ENCODE peak calls at places on chromosomes 3 and 15, in six cellular contexts. I is stomach, S is neuronal stem cell, R is GM23338, J is Kasumi-1, C is EH. Z is an unnamed sample.
A peak's percentile ranks its signal among the peaks of the same experiment; 100 is the strongest.

GRCh38 chr3:184448321-184449160 is 68.7 kb downstream of the CHRD start:
- DNase-seq in I (peak; percentile 48), S (no peak), R (no peak), J (no peak), C (peak; percentile 90), Z (peak; percentile 71)

GRCh38 chr3:41997702-41998551 is 36.0 kb upstream of the ULK4 start:
- DNase-seq in I (no peak), S (no peak), R (peak; percentile 74), J (no peak), C (peak; percentile 25), Z (peak; percentile 3)

GRCh38 chr3:84023842-84024241 is 934.9 kb upstream of the CADM2 start:
- DNase-seq in I (no peak), S (no peak), R (no peak), J (no peak), C (no peak), Z (no peak)

GRCh38 chr3:174907027-174907426 is 47.9 kb downstream of the NAALADL2 start:
- DNase-seq in I (no peak), S (no peak), R (no peak), J (no peak), C (peak; percentile 54), Z (peak; percentile 43)

GRCh38 chr3:127277591-127277990 is 10.3 kb downstream of the PRR20G start:
- DNase-seq in I (no peak), S (no peak), R (no peak), J (no peak), C (peak; percentile 8), Z (no peak)

GRCh38 chr3:164794099-164794498 is 284.2 kb downstream of the SI start:
- DNase-seq in I (no peak), S (no peak), R (no peak), J (no peak), C (no peak), Z (no peak)

GRCh38 chr3:16841906-16842709 is 42.6 kb upstream of the PLCL2 start:
- DNase-seq in I (peak; percentile 64), S (no peak), R (peak; percentile 34), J (peak; percentile 35), C (no peak), Z (no peak)

GRCh38 chr3:42871592-42872196 is 4.0 kb downstream of the CYP8B1 start:
- DNase-seq in I (no peak), S (no peak), R (no peak), J (no peak), C (no peak), Z (no peak)

GRCh38 chr15:92667291-92667904 is 11.8 kb upstream of the FAM174B start:
- DNase-seq in I (no peak), S (no peak), R (no peak), J (no peak), C (no peak), Z (no peak)

GRCh38 chr15:31034152-31034551 is 42.7 kb upstream of the MTMR10 start:
- DNase-seq in I (no peak), S (no peak), R (no peak), J (no peak), C (peak; percentile 57), Z (peak; percentile 48)

GRCh38 chr3:194983121-194983520 is 287.8 kb downstream of the XXYLT1 start:
- DNase-seq in I (no peak), S (no peak), R (no peak), J (no peak), C (no peak), Z (no peak)

GRCh38 chr15:70775160-70775559 is 11.8 kb upstream of the UACA start:
- DNase-seq in I (no peak), S (no peak), R (no peak), J (no peak), C (peak; percentile 95), Z (peak; percentile 82)

GRCh38 chr15:84788500-84788899 is 28.7 kb upstream of the ALPK3 start:
- DNase-seq in I (no peak), S (no peak), R (no peak), J (no peak), C (no peak), Z (no peak)

GRCh38 chr3:178456942-178457341 is 79.3 kb upstream of the KCNMB2 start:
- DNase-seq in I (no peak), S (no peak), R (no peak), J (no peak), C (no peak), Z (no peak)

GRCh38 chr3:183188895-183189462 is 26.4 kb upstream of the LAMP3 start:
- DNase-seq in I (peak; percentile 47), S (peak; percentile 20), R (peak; percentile 78), J (peak; percentile 66), C (peak; percentile 34), Z (no peak)

GRCh38 chr3:14602804-14603644 is 48.5 kb upstream of the CCDC174 start:
- DNase-seq in I (peak; percentile 41), S (no peak), R (peak; percentile 66), J (no peak), C (no peak), Z (no peak)

GRCh38 chr15:42104095-42104891 is 9.9 kb upstream of the PLA2G4D start:
- DNase-seq in I (no peak), S (no peak), R (no peak), J (no peak), C (peak; percentile 35), Z (no peak)

GRCh38 chr15:80285379-80285778 is 33.4 kb upstream of the CTXND1 start:
- DNase-seq in I (no peak), S (no peak), R (no peak), J (no peak), C (no peak), Z (no peak)

GRCh38 chr15:75620776-75621536 is 4.6 kb downstream of the SNUPN start:
- DNase-seq in I (peak; percentile 77), S (no peak), R (no peak), J (peak; percentile 71), C (peak; percentile 89), Z (peak; percentile 89)

GRCh38 chr15:55348281-55348778 is 29.3 kb downstream of the PIGB start:
- DNase-seq in I (no peak), S (no peak), R (peak; percentile 77), J (no peak), C (no peak), Z (no peak)

GRCh38 chr3:149494759-149495580 is 20.5 kb downstream of the TM4SF4 start:
- DNase-seq in I (no peak), S (no peak), R (no peak), J (no peak), C (peak; percentile 85), Z (peak; percentile 88)

GRCh38 chr15:31442203-31443090 is 115.8 kb downstream of the KLF13 start:
- DNase-seq in I (peak; percentile 42), S (no peak), R (peak; percentile 61), J (no peak), C (peak; percentile 97), Z (peak; percentile 95)

GRCh38 chr3:23389089-23389488 is 186.0 kb downstream of the UBE2E2 start:
- DNase-seq in I (no peak), S (no peak), R (peak; percentile 84), J (peak; percentile 13), C (no peak), Z (no peak)

GRCh38 chr3:197516517-197516889 is 39.3 kb downstream of the BDH1 start:
- DNase-seq in I (peak; percentile 43), S (no peak), R (no peak), J (no peak), C (peak; percentile 89), Z (peak; percentile 94)

GRCh38 chr15:101489633-101490407 is at the start of gene PCSK6:
- DNase-seq in I (peak; percentile 51), S (peak; percentile 24), R (peak; percentile 65), J (no peak), C (peak; percentile 21), Z (no peak)

GRCh38 chr3:158101330-158102218 is 4.6 kb downstream of the SHOX2 start:
- DNase-seq in I (no peak), S (no peak), R (no peak), J (no peak), C (no peak), Z (no peak)

GRCh38 chr15:77650285-77650684 is 17.6 kb upstream of the LINGO1 start:
- DNase-seq in I (no peak), S (peak; percentile 49), R (peak; percentile 85), J (no peak), C (peak; percentile 33), Z (no peak)

Z was measured in IMR-90.